ENCODE peak calls at places on chromosomes 6 and 20, in eight cellular contexts. T is IMR-90; R is sigmoid colon; U is neural crest cell; B is uterus; H is GM23338; J is astrocyte of the spinal cord; N is CD8-positive, alpha-beta T cell. M is an unnamed sample.

GRCh38 chr6:158761746-158762145 is 57.4 kb downstream of the EZR start:
- DNase-seq in T (no peak), R (peak), U (no peak), B (no peak), H (no peak), J (no peak), N (no peak), M (no peak)

GRCh38 chr6:71404145-71404966 is 115.7 kb downstream of the OGFRL1 start:
- DNase-seq in T (peak), R (no peak), U (no peak), B (no peak), H (peak), J (peak), N (no peak), M (no peak)

GRCh38 chr20:17504326-17504897 is 26.8 kb downstream of the BFSP1 start:
- DNase-seq in T (no peak), R (peak), U (no peak), B (peak), H (peak), J (no peak), N (peak), M (peak)

GRCh38 chr6:167270499-167271307 is 20.4 kb upstream of the UNC93A start:
- DNase-seq in T (no peak), R (no peak), U (no peak), B (no peak), H (no peak), J (no peak), N (no peak), M (no peak)

GRCh38 chr6:38567436-38567835 is 72.3 kb downstream of the BTBD9 start:
- DNase-seq in T (peak), R (peak), U (no peak), B (peak), H (no peak), J (peak), N (no peak), M (no peak)

GRCh38 chr20:11144114-11144513 is 470.3 kb upstream of the JAG1 start:
- DNase-seq in T (peak), R (peak), U (no peak), B (no peak), H (no peak), J (peak), N (no peak), M (no peak)

GRCh38 chr6:57130784-57131183 is 40.8 kb downstream of the ZNF451 start:
- DNase-seq in T (peak), R (no peak), U (no peak), B (no peak), H (no peak), J (no peak), N (no peak), M (no peak)

GRCh38 chr20:2742934-2743559 is 50.5 kb downstream of the EBF4 start:
- DNase-seq in T (peak), R (peak), U (peak), B (no peak), H (peak), J (peak), N (peak), M (peak)

GRCh38 chr6:56154076-56154475 is 93.3 kb downstream of the COL21A1 start:
- DNase-seq in T (no peak), R (no peak), U (no peak), B (no peak), H (no peak), J (no peak), N (no peak), M (no peak)

GRCh38 chr6:84466521-84466920 is 239.1 kb upstream of the CEP162 start:
- DNase-seq in T (peak), R (no peak), U (no peak), B (no peak), H (peak), J (peak), N (no peak), M (no peak)

GRCh38 chr6:43172127-43173007 is 1.3 kb downstream of the SRF start:
- DNase-seq in T (peak), R (peak), U (peak), B (peak), H (peak), J (peak), N (peak), M (peak)

GRCh38 chr6:20350215-20350614 is 51.5 kb upstream of the E2F3 start:
- DNase-seq in T (peak), R (no peak), U (no peak), B (no peak), H (no peak), J (no peak), N (no peak), M (no peak)

GRCh38 chr6:111573118-111573883 is 32.4 kb downstream of the TRAF3IP2 start:
- DNase-seq in T (peak), R (peak), U (no peak), B (no peak), H (no peak), J (peak), N (no peak), M (no peak)

GRCh38 chr6:73694711-73695411 is 1.1 kb upstream of the CD109 start:
- DNase-seq in T (peak), R (no peak), U (no peak), B (peak), H (no peak), J (peak), N (no peak), M (no peak)

GRCh38 chr6:44105993-44106740 is 21.1 kb downstream of the MRPL14 start:
- DNase-seq in T (peak), R (no peak), U (no peak), B (no peak), H (no peak), J (no peak), N (no peak), M (no peak)

GRCh38 chr6:5231289-5231688 is 29.5 kb downstream of the LYRM4 start:
- DNase-seq in T (no peak), R (no peak), U (no peak), B (no peak), H (peak), J (no peak), N (no peak), M (no peak)

GRCh38 chr20:47205577-47206123 is 150.8 kb downstream of the ZMYND8 start:
- DNase-seq in T (peak), R (peak), U (peak), B (no peak), H (peak), J (peak), N (no peak), M (peak)

DNA sequence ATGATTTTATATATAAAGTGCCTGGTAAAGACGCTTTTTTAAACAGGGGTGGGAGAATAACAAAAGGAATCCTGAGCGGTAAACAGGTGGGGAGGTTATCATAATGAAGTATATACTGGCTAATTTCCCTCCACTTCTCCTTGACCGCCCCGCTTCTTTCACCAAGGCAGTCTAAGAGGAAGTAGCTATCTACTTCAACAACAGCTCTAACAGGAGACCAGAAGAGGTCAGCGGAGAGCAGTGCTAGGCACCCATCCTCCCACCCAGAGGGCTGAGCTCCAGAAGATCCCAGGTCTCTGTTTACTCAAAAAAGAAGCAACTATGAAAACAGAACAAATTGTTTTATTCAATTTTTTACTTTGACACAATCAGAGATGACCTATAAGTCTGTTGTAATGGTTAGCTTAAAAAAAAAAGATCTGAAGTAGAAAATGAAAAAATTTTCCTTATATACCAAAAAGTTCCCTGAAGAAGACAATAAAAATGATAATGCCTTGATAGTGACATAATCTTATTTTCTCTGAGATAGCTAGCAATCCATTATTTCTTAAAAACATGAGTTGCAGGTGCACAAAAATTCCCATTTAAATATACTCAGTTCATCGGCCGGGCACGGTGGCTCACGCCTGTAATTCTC is 141.1 kb downstream of the PDSS2 start:
- DNase-seq in T (peak), R (no peak), U (peak), B (peak), H (peak), J (peak), N (no peak), M (peak)
- TF ChIP-seq CTCF in T (peak), R (no peak), U (peak), B (peak), H (peak), J (peak), N (no peak), M (peak)

DNA sequence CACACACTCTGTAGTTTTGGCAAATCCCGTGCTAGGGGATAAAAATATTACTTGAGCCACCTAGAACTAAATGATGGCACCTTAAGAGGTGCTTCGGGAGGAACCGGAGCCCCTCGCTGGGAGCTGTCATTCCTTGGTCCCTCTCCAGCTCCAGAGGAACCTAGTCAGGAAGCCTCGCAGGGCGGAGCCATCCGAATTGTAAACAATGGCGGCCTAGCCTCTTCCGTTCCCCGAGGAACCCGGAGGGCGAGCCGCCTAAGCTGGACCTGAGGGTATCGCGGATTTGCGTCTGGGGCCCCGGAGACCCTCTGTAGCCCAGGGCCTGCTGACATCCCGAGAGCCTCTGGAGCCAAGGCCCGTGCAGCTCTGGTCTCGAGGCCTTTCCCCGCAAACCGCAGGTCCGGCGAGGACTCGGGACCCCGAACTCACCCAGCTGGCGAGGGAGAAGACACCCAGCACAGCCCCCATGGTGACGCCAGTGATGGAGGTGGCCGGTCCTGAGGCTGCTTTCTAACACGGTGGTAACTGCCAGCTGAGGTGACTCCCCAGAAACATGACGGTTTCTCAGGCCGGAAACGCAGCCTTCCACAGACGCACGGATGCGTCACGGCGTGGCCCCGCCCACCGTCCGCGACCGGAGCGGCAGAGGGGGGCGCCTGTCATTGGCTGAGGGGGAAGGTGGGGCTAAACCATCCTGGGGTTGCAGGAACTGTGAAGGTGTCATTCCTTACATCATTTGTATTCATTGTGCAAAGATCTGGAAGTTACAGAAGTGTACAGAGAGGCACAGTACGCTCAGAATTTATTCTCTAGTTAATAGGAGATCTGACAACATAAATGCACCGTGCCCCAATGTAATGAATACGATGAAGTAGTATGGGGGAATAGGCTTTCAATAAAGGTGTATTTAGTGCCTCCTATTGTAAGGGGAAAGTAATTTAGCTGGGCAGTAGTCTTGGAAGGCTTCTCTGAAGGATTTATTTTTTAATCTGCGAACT is at the start of gene SERINC3:
- DNase-seq in T (peak), R (peak), U (peak), B (peak), H (peak), J (peak), N (peak), M (peak)
- TF ChIP-seq CTCF in T (no peak), R (no peak), U (no peak), B (peak), H (peak), J (peak), N (no peak), M (no peak)

DNA sequence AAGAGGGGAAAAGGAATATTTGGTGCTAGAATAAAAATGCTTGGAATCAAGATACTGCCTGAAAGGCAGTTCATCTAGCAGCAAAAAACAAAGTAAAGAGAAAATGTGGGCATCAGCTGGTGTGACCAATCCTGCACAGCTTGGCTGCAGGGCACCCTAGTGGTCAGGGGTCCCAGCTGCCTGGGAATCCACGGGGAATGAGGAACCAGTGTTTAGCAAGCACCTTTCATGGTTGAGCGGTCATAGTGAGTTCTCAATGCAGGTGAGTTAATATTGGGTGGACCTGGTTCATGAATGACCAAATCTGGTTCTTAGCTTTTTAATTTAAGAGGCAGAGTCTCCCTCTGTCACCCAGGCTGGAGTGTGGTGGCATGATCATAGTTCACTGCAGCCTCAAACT is 53.3 kb downstream of the CAP2 start:
- DNase-seq in T (no peak), R (no peak), U (no peak), B (no peak), H (peak), J (no peak), N (no peak), M (no peak)
- TF ChIP-seq CTCF in T (no peak), R (no peak), U (no peak), B (no peak), H (no peak), J (peak), N (no peak), M (no peak)

DNA sequence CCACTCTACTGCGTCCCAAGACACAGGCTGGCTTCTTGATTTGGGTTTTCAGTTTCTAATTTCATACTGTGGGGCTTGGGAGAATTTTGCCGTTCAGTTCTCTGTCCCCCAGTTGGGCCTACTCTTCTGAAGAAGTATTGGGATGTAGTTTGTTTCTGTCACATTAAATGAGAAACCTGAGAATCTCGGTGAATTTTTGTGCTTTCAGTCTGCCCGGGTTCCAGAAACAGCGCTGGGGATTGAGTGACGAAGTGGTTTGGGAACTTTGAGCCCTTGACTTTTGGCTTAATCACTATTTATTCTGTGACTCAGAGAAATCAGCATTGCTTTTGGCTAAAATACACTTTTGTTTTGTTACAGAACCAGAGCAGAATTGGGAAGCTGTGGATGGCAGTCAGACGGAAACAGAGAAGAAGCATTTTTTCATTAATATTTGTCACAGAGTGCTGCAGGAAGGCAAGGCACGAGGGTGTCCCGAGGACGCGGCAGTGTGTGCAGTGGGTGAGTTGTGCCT is 74.0 kb downstream of the IGF2R start:
- DNase-seq in T (peak), R (no peak), U (no peak), B (no peak), H (no peak), J (peak), N (no peak), M (no peak)
- TF ChIP-seq CTCF in T (no peak), R (no peak), U (no peak), B (no peak), H (no peak), J (no peak), N (no peak), M (no peak)

GRCh38 chr6:103672169-103672568 is 1187.5 kb downstream of the HACE1 start:
- DNase-seq in T (no peak), R (no peak), U (no peak), B (no peak), H (peak), J (peak), N (no peak), M (no peak)
- TF ChIP-seq CTCF in T (no peak), R (no peak), U (peak), B (no peak), H (peak), J (peak), N (no peak), M (peak)